ENCODE peak calls at places on chromosomes 12 and 14, in seven cellular contexts. One of them, this sample, is unnamed.

GRCh38 chr12:97321640-97322039 is 141.0 kb upstream of the RMST start:
- DNase-seq in epithelial cell of esophagus: no peak
- DNase-seq in A549: no peak
- DNase-seq in amniotic stem cell: no peak
- DNase-seq in coronary artery: no peak
- DNase-seq in GM12864: no peak
- DNase-seq in GM12891: no peak
- DNase-seq in this sample: no peak

GRCh38 chr12:41459815-41460214 is 271.7 kb downstream of the PDZRN4 start:
- DNase-seq in epithelial cell of esophagus: no peak
- DNase-seq in A549: no peak
- DNase-seq in amniotic stem cell: no peak
- DNase-seq in coronary artery: no peak
- DNase-seq in GM12864: no peak
- DNase-seq in GM12891: no peak
- DNase-seq in this sample: no peak

GRCh38 chr12:127052491-127053232 is 1214.3 kb upstream of the TMEM132C start:
- DNase-seq in epithelial cell of esophagus: peak
- DNase-seq in A549: no peak
- DNase-seq in amniotic stem cell: no peak
- DNase-seq in coronary artery: no peak
- DNase-seq in GM12864: no peak
- DNase-seq in GM12891: no peak
- DNase-seq in this sample: no peak

GRCh38 chr12:114245555-114245954 is 160.4 kb downstream of the TBX5 start:
- DNase-seq in epithelial cell of esophagus: no peak
- DNase-seq in A549: no peak
- DNase-seq in amniotic stem cell: no peak
- DNase-seq in coronary artery: no peak
- DNase-seq in GM12864: no peak
- DNase-seq in GM12891: no peak
- DNase-seq in this sample: no peak

GRCh38 chr12:4133029-4133428 is 140.5 kb upstream of the CCND2 start:
- DNase-seq in epithelial cell of esophagus: no peak
- DNase-seq in A549: no peak
- DNase-seq in amniotic stem cell: no peak
- DNase-seq in coronary artery: peak
- DNase-seq in GM12864: no peak
- DNase-seq in GM12891: no peak
- DNase-seq in this sample: no peak

GRCh38 chr12:112103758-112104504 is 4.7 kb downstream of the NAA25 start:
- DNase-seq in epithelial cell of esophagus: no peak
- DNase-seq in A549: no peak
- DNase-seq in amniotic stem cell: no peak
- DNase-seq in coronary artery: no peak
- DNase-seq in GM12864: no peak
- DNase-seq in GM12891: no peak
- DNase-seq in this sample: no peak

GRCh38 chr12:69779928-69780327 is 41.3 kb downstream of the RAB3IP start:
- DNase-seq in epithelial cell of esophagus: peak
- DNase-seq in A549: peak
- DNase-seq in amniotic stem cell: no peak
- DNase-seq in coronary artery: no peak
- DNase-seq in GM12864: peak
- DNase-seq in GM12891: no peak
- DNase-seq in this sample: no peak

GRCh38 chr12:27015730-27016076 is 1.5 kb upstream of the TM7SF3 start:
- DNase-seq in epithelial cell of esophagus: peak
- DNase-seq in A549: peak
- DNase-seq in amniotic stem cell: no peak
- DNase-seq in coronary artery: no peak
- DNase-seq in GM12864: peak
- DNase-seq in GM12891: no peak
- DNase-seq in this sample: no peak

GRCh38 chr14:96177766-96178377 is 26.8 kb upstream of the BDKRB2 start:
- DNase-seq in epithelial cell of esophagus: no peak
- DNase-seq in A549: no peak
- DNase-seq in amniotic stem cell: no peak
- DNase-seq in coronary artery: no peak
- DNase-seq in GM12864: no peak
- DNase-seq in GM12891: no peak
- DNase-seq in this sample: no peak

GRCh38 chr14:105913221-105913620 is 386.8 kb downstream of the TMEM121 start:
- DNase-seq in epithelial cell of esophagus: no peak
- DNase-seq in A549: no peak
- DNase-seq in amniotic stem cell: no peak
- DNase-seq in coronary artery: no peak
- DNase-seq in GM12864: no peak
- DNase-seq in GM12891: no peak
- DNase-seq in this sample: no peak

GRCh38 chr14:58947816-58948440 is 240.5 kb upstream of the DAAM1 start:
- DNase-seq in epithelial cell of esophagus: peak
- DNase-seq in A549: no peak
- DNase-seq in amniotic stem cell: no peak
- DNase-seq in coronary artery: no peak
- DNase-seq in GM12864: no peak
- DNase-seq in GM12891: no peak
- DNase-seq in this sample: no peak

GRCh38 chr12:5493018-5493417 is 61.1 kb downstream of the NTF3 start:
- DNase-seq in epithelial cell of esophagus: no peak
- DNase-seq in A549: no peak
- DNase-seq in amniotic stem cell: no peak
- DNase-seq in coronary artery: no peak
- DNase-seq in GM12864: no peak
- DNase-seq in GM12891: no peak
- DNase-seq in this sample: no peak

GRCh38 chr14:93977790-93978581 is 1.6 kb upstream of the ASB2 start:
- DNase-seq in epithelial cell of esophagus: no peak
- DNase-seq in A549: no peak
- DNase-seq in amniotic stem cell: no peak
- DNase-seq in coronary artery: no peak
- DNase-seq in GM12864: peak
- DNase-seq in GM12891: no peak
- DNase-seq in this sample: no peak

GRCh38 chr12:13425766-13426165 is 229.2 kb downstream of the EMP1 start:
- DNase-seq in epithelial cell of esophagus: peak
- DNase-seq in A549: no peak
- DNase-seq in amniotic stem cell: no peak
- DNase-seq in coronary artery: no peak
- DNase-seq in GM12864: no peak
- DNase-seq in GM12891: no peak
- DNase-seq in this sample: peak

GRCh38 chr12:15757553-15758255 is 31.5 kb downstream of the EPS8 start:
- DNase-seq in epithelial cell of esophagus: peak
- DNase-seq in A549: peak
- DNase-seq in amniotic stem cell: peak
- DNase-seq in coronary artery: no peak
- DNase-seq in GM12864: no peak
- DNase-seq in GM12891: no peak
- DNase-seq in this sample: no peak

GRCh38 chr12:111406474-111407370 is 999 bp downstream of the SH2B3 start:
- DNase-seq in epithelial cell of esophagus: no peak
- DNase-seq in A549: no peak
- DNase-seq in amniotic stem cell: no peak
- DNase-seq in coronary artery: no peak
- DNase-seq in GM12864: no peak
- DNase-seq in GM12891: no peak
- DNase-seq in this sample: no peak

GRCh38 chr12:47818382-47818700 is 1.4 kb downstream of the HDAC7 start:
- DNase-seq in epithelial cell of esophagus: no peak
- DNase-seq in A549: no peak
- DNase-seq in amniotic stem cell: no peak
- DNase-seq in coronary artery: no peak
- DNase-seq in GM12864: no peak
- DNase-seq in GM12891: no peak
- DNase-seq in this sample: no peak

GRCh38 chr14:65255583-65256443 is 153.5 kb upstream of the MAX start:
- DNase-seq in epithelial cell of esophagus: peak
- DNase-seq in A549: no peak
- DNase-seq in amniotic stem cell: no peak
- DNase-seq in coronary artery: no peak
- DNase-seq in GM12864: no peak
- DNase-seq in GM12891: no peak
- DNase-seq in this sample: no peak

GRCh38 chr12:17577405-17577804 is 512.6 kb downstream of the RERGL start:
- DNase-seq in epithelial cell of esophagus: no peak
- DNase-seq in A549: no peak
- DNase-seq in amniotic stem cell: no peak
- DNase-seq in coronary artery: no peak
- DNase-seq in GM12864: no peak
- DNase-seq in GM12891: no peak
- DNase-seq in this sample: no peak

This sample was measured in SJSA1.